ENCODE peak calls at places on chromosome 1, in four cellular contexts. O is GM12878, Y is WTC11, K is HepG2. T is an unnamed sample.

GRCh38 chr1:172638885-172639831 is 19.7 kb upstream of the FASLG start:
- DNase-seq in O (peak; percentile 19), Y (no peak), K (peak; percentile 24), T (no peak)

GRCh38 chr1:1876335-1876935 is 14.5 kb downstream of the GNB1 start:
- DNase-seq in O (no peak), Y (no peak), K (no peak), T (no peak)

GRCh38 chr1:19734056-19734455 is 65.7 kb downstream of the TMCO4 start:
- DNase-seq in O (no peak), Y (no peak), K (no peak), T (no peak)

GRCh38 chr1:222880586-222880985 is 65.7 kb downstream of the DISP1 start:
- DNase-seq in O (no peak), Y (no peak), K (no peak), T (no peak)

GRCh38 chr1:33132549-33132948 is 49.3 kb downstream of the TRIM62 start:
- DNase-seq in O (no peak), Y (no peak), K (no peak), T (no peak)

GRCh38 chr1:6935379-6936307 is 150.4 kb downstream of the CAMTA1 start:
- DNase-seq in O (no peak), Y (no peak), K (no peak), T (no peak)

GRCh38 chr1:228317411-228317828 is 89.2 kb downstream of the TRIM11 start:
- DNase-seq in O (no peak), Y (no peak), K (no peak), T (no peak)

GRCh38 chr1:98988906-98989603 is 15.6 kb downstream of the PLPPR5 start:
- DNase-seq in O (peak; percentile 2), Y (no peak), K (no peak), T (no peak)

GRCh38 chr1:66336641-66336991 is 197.3 kb upstream of the SGIP1 start:
- DNase-seq in O (no peak), Y (no peak), K (no peak), T (no peak)

GRCh38 chr1:6049419-6049818 is 3.7 kb downstream of the KCNAB2 start:
- DNase-seq in O (no peak), Y (no peak), K (no peak), T (no peak)

GRCh38 chr1:25210728-25211127 is 21.6 kb downstream of the SYF2 start:
- DNase-seq in O (no peak), Y (no peak), K (no peak), T (no peak)

GRCh38 chr1:109094377-109094803 is 3.8 kb downstream of the TMEM167B start:
- DNase-seq in O (no peak), Y (no peak), K (no peak), T (no peak)

GRCh38 chr1:163535807-163536206 is 214.1 kb downstream of the NUF2 start:
- DNase-seq in O (no peak), Y (no peak), K (no peak), T (no peak)

GRCh38 chr1:64435000-64435399 is 34.9 kb upstream of the CACHD1 start:
- DNase-seq in O (no peak), Y (no peak), K (no peak), T (no peak)
- TF ChIP-seq CBFB in O (no peak), Y (no peak), K (no peak), T (no peak)

GRCh38 chr1:21663951-21664805 is 5.0 kb downstream of the RAP1GAP start:
- DNase-seq in O (no peak), Y (no peak), K (no peak), T (peak; percentile 49)

GRCh38 chr1:21664806-21665588 is 4.2 kb downstream of the RAP1GAP start:
- DNase-seq in O (no peak), Y (no peak), K (no peak), T (no peak)

GRCh38 chr1:21661886-21662285 is 7.3 kb downstream of the RAP1GAP start:
- DNase-seq in O (no peak), Y (no peak), K (no peak), T (no peak)

GRCh38 chr1:21663251-21663950 is 5.8 kb downstream of the RAP1GAP start:
- DNase-seq in O (no peak), Y (no peak), K (no peak), T (no peak)

GRCh38 chr1:21662426-21663250 is 6.5 kb downstream of the RAP1GAP start:
- DNase-seq in O (no peak), Y (no peak), K (no peak), T (no peak)
- TF ChIP-seq CBFB in O (no peak), Y (no peak), K (no peak), T (no peak)

GRCh38 chr1:8902765-8903164 is 24.3 kb upstream of the ENO1 start:
- DNase-seq in O (no peak), Y (no peak), K (no peak), T (no peak)
- TF ChIP-seq CBFB in O (no peak), Y (no peak), K (no peak), T (no peak)

GRCh38 chr1:180615493-180616290 is 16.1 kb upstream of the XPR1 start:
- DNase-seq in O (no peak), Y (no peak), K (no peak), T (no peak)
- TF ChIP-seq CBFB in O (no peak), Y (no peak), K (no peak), T (no peak)

GRCh38 chr1:90726716-90727480 is 9.8 kb upstream of the BARHL2 start:
- DNase-seq in O (no peak), Y (no peak), K (no peak), T (no peak)

GRCh38 chr1:90724926-90725325 is 7.8 kb upstream of the BARHL2 start:
- DNase-seq in O (no peak), Y (no peak), K (no peak), T (no peak)

GRCh38 chr1:90725961-90726715 is 9.0 kb upstream of the BARHL2 start:
- DNase-seq in O (no peak), Y (no peak), K (no peak), T (no peak)

GRCh38 chr1:90724361-90724760 is 7.3 kb upstream of the BARHL2 start:
- DNase-seq in O (no peak), Y (no peak), K (no peak), T (no peak)

GRCh38 chr1:90725341-90725960 is 8.3 kb upstream of the BARHL2 start:
- DNase-seq in O (no peak), Y (no peak), K (no peak), T (no peak)
- TF ChIP-seq CBFB in O (no peak), Y (no peak), K (no peak), T (no peak)

DNA sequence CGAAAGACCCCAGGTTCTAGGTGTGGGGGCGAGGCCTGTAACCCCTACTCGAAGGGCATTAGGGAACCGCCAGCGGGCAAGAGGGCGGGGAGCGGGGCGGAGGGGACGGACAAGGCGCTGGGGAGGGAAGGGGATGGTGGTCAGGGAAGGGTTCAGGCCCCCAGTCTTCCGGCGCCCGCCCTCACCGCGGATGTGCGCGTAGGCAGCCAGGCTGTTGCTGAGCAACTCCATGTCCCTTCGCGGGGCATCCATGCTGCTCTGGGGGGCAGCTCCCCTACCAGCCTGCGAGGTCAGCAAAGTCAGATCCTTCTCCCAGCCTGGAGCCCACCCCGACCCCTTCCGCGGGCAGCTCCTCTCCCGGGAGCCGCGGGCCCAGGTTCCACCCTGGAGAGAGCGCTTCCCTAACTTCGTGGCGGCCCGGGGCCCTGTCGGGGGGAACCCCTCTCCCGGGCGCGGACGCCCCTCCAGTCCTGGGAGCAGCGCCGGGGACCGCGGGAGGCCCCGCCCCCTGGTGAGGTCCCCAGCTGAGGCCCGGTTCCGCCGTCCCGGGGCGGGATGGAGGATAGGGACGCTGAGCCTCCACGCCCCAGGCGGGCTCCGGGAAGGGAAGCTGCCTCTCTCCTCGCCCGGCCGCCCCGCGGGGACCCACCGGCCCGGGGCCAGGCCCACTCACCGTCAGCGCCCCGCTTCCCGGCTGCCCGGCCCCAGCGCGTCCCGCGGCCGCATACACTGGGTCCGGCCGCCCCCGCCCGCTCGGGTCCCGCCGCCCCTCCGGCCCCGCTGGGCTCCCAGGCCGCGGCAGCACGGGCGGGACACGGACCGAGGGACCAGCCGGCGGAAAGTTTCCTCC is 434 bp downstream of the EVA1B start:
- DNase-seq in O (no peak), Y (peak; percentile 68), K (no peak), T (peak; percentile 77)
- TF ChIP-seq CBFB in O (no peak), Y (no peak), K (no peak), T (no peak)

DNA sequence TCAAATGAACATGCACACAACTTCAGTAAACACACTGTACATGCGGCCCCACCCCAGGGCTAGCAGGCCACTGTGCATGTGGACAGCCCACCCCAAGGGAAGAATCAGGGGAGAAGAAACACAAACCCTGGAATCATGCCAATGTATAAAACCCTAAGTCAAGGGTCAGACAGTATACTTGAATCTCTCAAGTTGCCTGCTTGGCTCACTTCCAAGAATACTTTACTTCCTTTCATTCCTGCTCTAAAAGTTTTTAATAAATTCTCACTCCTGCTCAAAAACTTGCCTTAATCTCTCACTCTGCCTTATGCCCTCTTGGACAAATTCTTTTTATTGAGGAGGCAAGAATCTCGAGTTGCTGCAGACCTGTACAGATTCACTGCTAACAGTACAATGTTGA is 231.2 kb upstream of the CACYBP start:
- DNase-seq in O (no peak), Y (no peak), K (no peak), T (no peak)
- TF ChIP-seq CBFB in O (no peak), Y (no peak), K (no peak), T (no peak)